ENCODE peak calls at places on chromosomes 3 and 15, in seven cellular contexts. X, V, Q, U, P, E and K are unnamed samples.

GRCh38 chr3:79423417-79423816 is 344.4 kb downstream of the ROBO1 start:
- DNase-seq in E (no peak), U (no peak), P (no peak), X (no peak), Q (no peak), V (no peak), K (no peak)

GRCh38 chr15:61118885-61119284 is 110.2 kb downstream of the RORA start:
- DNase-seq in X (no peak), U (no peak), E (no peak), V (no peak), P (no peak), Q (no peak), K (no peak)

GRCh38 chr3:184773341-184774186 is 38.4 kb upstream of the VPS8 start:
- DNase-seq in P (no peak), V (no peak), U (no peak), Q (peak; percentile 28), E (peak; percentile 69), X (no peak), K (peak; percentile 32)

GRCh38 chr3:8183627-8184026 is 318.0 kb upstream of the LMCD1 start:
- DNase-seq in V (no peak), X (no peak), Q (no peak), E (no peak), U (no peak), P (no peak), K (no peak)

GRCh38 chr3:141578197-141578596 is 91.4 kb downstream of the RASA2 start:
- DNase-seq in X (no peak), V (no peak), E (no peak), Q (peak; percentile 39), P (no peak), U (no peak), K (peak; percentile 86)

GRCh38 chr3:100913870-100914654 is 79.2 kb downstream of the ABI3BP start:
- DNase-seq in V (no peak), P (no peak), E (no peak), U (no peak), X (no peak), Q (peak; percentile 95), K (peak; percentile 69)

GRCh38 chr15:41561777-41562145 is 2.7 kb downstream of the TYRO3 start:
- DNase-seq in P (no peak), E (peak; percentile 87), Q (peak; percentile 70), U (no peak), X (no peak), V (no peak), K (peak; percentile 71)

GRCh38 chr3:194640829-194641228 is 7.6 kb upstream of the TMEM44 start:
- DNase-seq in X (no peak), V (no peak), U (peak; percentile 38), E (no peak), P (peak; percentile 6), Q (peak; percentile 17), K (peak; percentile 23)

GRCh38 chr3:194043516-194043915 is 92.4 kb upstream of the HES1 start:
- DNase-seq in U (no peak), X (no peak), Q (no peak), P (no peak), E (no peak), V (no peak), K (peak; percentile 76)

GRCh38 chr3:11411956-11412355 is 139.8 kb downstream of the ATG7 start:
- DNase-seq in E (no peak), V (no peak), U (no peak), X (no peak), Q (no peak), P (no peak), K (no peak)

GRCh38 chr3:187919018-187919417 is 173.8 kb upstream of the BCL6 start:
- DNase-seq in X (no peak), V (peak; percentile 50), E (no peak), U (no peak), Q (no peak), P (peak; percentile 20), K (no peak)